ENCODE peak calls at places on chromosomes 7 and 10, in four cellular contexts. B, D, Y and M are unnamed samples.

GRCh38 chr10:29861811-29862505 is 197.4 kb downstream of the JCAD start:
- DNase-seq in D (no peak), B (no peak), Y (peak), M (no peak)

GRCh38 chr7:155090647-155091046 is 20.5 kb downstream of the HTR5A start:
- DNase-seq in Y (no peak), D (no peak), B (no peak), M (no peak)

GRCh38 chr7:101363734-101364374 is 1.2 kb downstream of the COL26A1 start:
- DNase-seq in D (no peak), B (peak), Y (peak), M (peak)

GRCh38 chr7:29102554-29103151 is 43.7 kb downstream of the CPVL start:
- DNase-seq in Y (peak), B (peak), D (no peak), M (peak)

GRCh38 chr7:127718325-127718724 is 66.3 kb downstream of the SND1 start:
- DNase-seq in Y (no peak), B (no peak), D (no peak), M (no peak)

GRCh38 chr10:112520864-112521263 is 73.8 kb downstream of the VTI1A start:
- DNase-seq in D (no peak), B (no peak), Y (no peak), M (no peak)

GRCh38 chr10:19789607-19790006 is 26.6 kb upstream of the PLXDC2 start:
- DNase-seq in D (no peak), B (no peak), Y (no peak), M (no peak)

GRCh38 chr10:112915590-112916572 is 34.2 kb upstream of the TCF7L2 start:
- DNase-seq in B (peak), D (peak), Y (no peak), M (peak)

GRCh38 chr10:18216482-18216881 is 76.3 kb downstream of the CACNB2 start:
- DNase-seq in D (no peak), Y (peak), B (peak), M (peak)

GRCh38 chr10:132539431-132539839 is 1.8 kb downstream of the INPP5A start:
- DNase-seq in Y (no peak), B (no peak), D (no peak), M (no peak)

GRCh38 chr10:79449181-79450146 is 4.0 kb upstream of the ZCCHC24 start:
- DNase-seq in D (no peak), B (no peak), Y (no peak), M (peak)

GRCh38 chr7:54342458-54342857 is 199.7 kb upstream of the VSTM2A start:
- DNase-seq in D (no peak), B (no peak), Y (no peak), M (no peak)

GRCh38 chr10:132708936-132709335 is 77.0 kb downstream of the NKX6-2 start:
- DNase-seq in B (no peak), Y (no peak), D (no peak), M (no peak)

GRCh38 chr7:123305840-123306375 is 106.1 kb upstream of the SLC13A1 start:
- DNase-seq in D (no peak), Y (no peak), B (no peak), M (no peak)

GRCh38 chr7:17485905-17486304 is 187.5 kb downstream of the AHR start:
- DNase-seq in Y (no peak), B (peak), D (no peak), M (no peak)

GRCh38 chr10:58531084-58531695 is 18.5 kb downstream of the BICC1 start:
- DNase-seq in D (peak), Y (peak), B (peak), M (peak)

GRCh38 chr10:24463683-24464426 is 254.9 kb downstream of the KIAA1217 start:
- DNase-seq in B (peak), Y (peak), D (no peak), M (no peak)

GRCh38 chr7:44064791-44065430 is 456 bp downstream of the PGAM2 start:
- DNase-seq in B (no peak), D (no peak), Y (no peak), M (no peak)

GRCh38 chr7:87876040-87876758 is at the start of the genes DBF4 and SLC25A40:
- DNase-seq in Y (peak), D (peak), B (peak), M (peak)

GRCh38 chr7:4959881-4960280 is 894 bp upstream of the MMD2 start:
- DNase-seq in B (no peak), D (no peak), Y (no peak), M (no peak)

GRCh38 chr7:54542920-54543539 is 855 bp downstream of the VSTM2A start:
- DNase-seq in Y (peak), D (no peak), B (peak), M (no peak)

GRCh38 chr10:32983333-32983909 is 25.4 kb upstream of the ITGB1 start:
- DNase-seq in D (no peak), Y (peak), B (peak), M (no peak)

GRCh38 chr10:129949411-129950335 is 14.4 kb downstream of the EBF3 start:
- DNase-seq in D (no peak), B (peak), Y (no peak), M (no peak)

GRCh38 chr7:930975-931758 is 23.3 kb downstream of the ADAP1 start:
- DNase-seq in B (no peak), D (no peak), Y (no peak), M (no peak)

GRCh38 chr7:156606135-156606534 is 34.4 kb upstream of the RNF32 start:
- DNase-seq in B (no peak), D (no peak), Y (no peak), M (no peak)

GRCh38 chr7:156606618-156607331 is 33.8 kb upstream of the RNF32 start:
- DNase-seq in D (no peak), Y (no peak), B (no peak), M (no peak)

GRCh38 chr7:156607332-156608175 is 33.0 kb upstream of the RNF32 start:
- DNase-seq in B (peak), Y (no peak), D (no peak), M (no peak)

GRCh38 chr7:156609010-156609877 is 31.3 kb upstream of the RNF32 start:
- DNase-seq in B (no peak), Y (peak), D (no peak), M (peak)

DNA sequence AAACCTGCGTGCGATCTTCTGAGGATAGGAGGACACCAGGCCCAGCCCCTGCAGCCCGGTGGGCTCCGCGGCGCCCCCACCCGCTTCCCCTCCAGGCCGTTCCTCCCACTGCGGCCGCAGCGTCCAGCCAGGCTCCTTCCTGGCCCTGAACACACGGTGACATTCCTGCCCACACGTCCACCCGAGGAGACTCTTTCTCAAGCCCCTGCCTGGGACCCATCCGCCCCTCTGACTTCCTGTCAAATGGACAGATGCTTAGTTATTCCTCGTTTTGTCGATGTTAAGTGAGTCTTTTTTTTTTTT is 32.4 kb upstream of the RNF32 start:
- DNase-seq in Y (peak), B (no peak), D (no peak), M (no peak)
- H3K27ac ChIP-seq in Y (no peak), B (no peak), D (no peak), M (no peak)

DNA sequence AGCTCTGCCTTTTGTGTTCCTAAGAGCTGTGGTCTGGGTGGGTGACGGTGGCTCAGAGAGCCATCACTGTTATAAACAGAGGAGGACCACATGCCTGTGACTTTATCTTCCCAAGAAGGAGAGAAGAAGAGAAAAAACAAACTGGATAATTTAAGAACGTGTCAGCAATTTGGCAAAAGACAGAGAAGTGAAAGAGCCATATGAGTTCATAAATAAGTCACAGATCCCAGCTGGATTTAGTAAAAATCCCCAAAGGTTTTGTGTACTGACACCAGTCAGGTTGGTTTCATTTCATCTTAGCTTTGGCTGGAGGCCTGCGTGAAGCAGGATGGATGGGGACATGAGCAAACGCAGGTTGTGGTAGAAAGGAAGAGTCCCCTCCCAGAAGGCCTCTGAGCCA is 120.7 kb downstream of the CXCL12 start:
- DNase-seq in B (peak), D (peak), Y (no peak), M (no peak)
- TF ChIP-seq FOS in B (no peak), D (no peak), Y (no peak), M (no peak)

GRCh38 chr7:137898839-137899681 is 52.3 kb upstream of the DGKI start:
- DNase-seq in B (peak), Y (peak), D (peak), M (peak)
- H3K27ac ChIP-seq in B (no peak), Y (no peak), D (peak), M (peak)

DNA sequence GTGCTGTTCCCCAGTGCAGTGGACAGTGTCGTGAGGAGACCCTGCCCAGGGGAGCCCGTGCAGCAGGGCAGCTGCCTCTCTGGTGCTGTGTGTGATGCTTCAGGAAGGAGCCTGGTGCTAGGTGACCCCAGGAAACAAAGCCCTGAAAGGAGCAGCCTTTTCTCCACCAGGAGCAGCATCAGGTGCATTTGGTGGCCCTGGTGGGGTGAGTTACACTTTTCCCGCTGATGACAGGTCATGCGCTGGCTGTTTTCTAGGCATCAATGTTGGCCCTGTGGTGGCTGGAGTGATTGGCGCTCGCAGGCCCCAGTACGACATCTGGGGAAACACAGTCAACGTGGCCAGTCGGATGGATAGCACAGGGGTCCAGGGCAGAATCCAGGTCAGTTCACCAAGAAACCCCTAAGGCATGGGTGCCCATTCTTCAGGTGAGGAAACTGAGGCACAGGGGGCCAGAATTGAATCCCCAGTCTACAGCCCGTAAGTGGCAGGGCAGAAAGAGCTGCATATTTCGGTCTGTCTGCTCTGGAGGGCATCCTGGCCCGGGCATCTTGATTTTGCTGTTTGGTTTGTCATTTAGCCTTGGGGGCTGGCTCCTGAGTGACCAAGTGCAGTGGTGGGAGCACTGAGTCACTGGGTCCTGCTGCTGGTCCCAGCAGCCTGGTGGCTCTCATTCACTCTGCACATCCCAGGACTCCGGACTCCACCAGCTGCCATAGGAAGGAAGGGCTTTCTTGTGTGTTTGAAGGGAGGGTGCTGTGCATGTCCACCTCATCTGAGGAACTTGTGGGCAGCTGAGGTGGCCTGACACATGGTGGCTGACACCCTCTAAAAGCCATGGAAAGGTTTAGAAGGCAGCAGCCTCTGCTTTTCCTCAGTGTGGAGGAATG is 136.3 kb downstream of the ADCY1 start:
- DNase-seq in Y (no peak), B (no peak), D (no peak), M (no peak)
- TF ChIP-seq FOS in Y (no peak), B (no peak), D (no peak), M (no peak)

DNA sequence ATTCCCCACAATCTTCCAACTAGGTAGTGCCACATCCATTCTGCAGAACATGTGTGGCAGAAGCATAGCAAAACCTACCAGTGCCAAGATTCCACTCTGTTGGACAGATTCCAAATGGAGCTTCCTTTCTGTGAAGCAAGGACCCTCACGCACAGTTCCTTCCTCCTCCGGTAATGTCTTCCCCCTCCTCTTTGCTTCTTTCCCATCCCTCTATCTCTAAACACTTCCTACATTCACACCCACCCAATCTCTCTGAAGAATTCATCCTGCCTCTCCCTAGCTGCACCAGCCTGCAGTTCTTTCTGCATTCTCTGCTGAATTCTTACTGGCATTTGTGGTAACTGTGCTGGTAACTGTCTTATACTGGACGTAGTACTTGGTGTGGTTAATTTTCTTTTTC is 124.9 kb downstream of the RNLS start:
- DNase-seq in D (no peak), B (no peak), Y (no peak), M (no peak)
- H3K27ac ChIP-seq in D (no peak), B (no peak), Y (no peak), M (no peak)

GRCh38 chr10:31583358-31583757 is 264.3 kb downstream of the ZEB1 start:
- DNase-seq in B (no peak), Y (no peak), D (no peak), M (no peak)

GRCh38 chr10:31584789-31585406 is 265.9 kb downstream of the ZEB1 start:
- DNase-seq in D (no peak), Y (no peak), B (no peak), M (no peak)

GRCh38 chr10:31587691-31588090 is 268.7 kb downstream of the ZEB1 start:
- DNase-seq in Y (no peak), B (no peak), D (no peak), M (no peak)

GRCh38 chr10:31584098-31584631 is 265.1 kb downstream of the ZEB1 start:
- DNase-seq in Y (no peak), D (no peak), B (no peak), M (no peak)

GRCh38 chr10:31586708-31587107 is 267.7 kb downstream of the ZEB1 start:
- DNase-seq in B (no peak), Y (no peak), D (no peak), M (no peak)
- TF ChIP-seq FOS in B (no peak), Y (no peak), D (no peak), M (no peak)

GRCh38 chr10:105206616-105207015 is 565.5 kb downstream of the SORCS3 start:
- DNase-seq in B (no peak), Y (no peak), D (no peak), M (no peak)

GRCh38 chr10:105207596-105207995 is 566.5 kb downstream of the SORCS3 start:
- DNase-seq in B (no peak), Y (no peak), D (no peak), M (no peak)

DNA sequence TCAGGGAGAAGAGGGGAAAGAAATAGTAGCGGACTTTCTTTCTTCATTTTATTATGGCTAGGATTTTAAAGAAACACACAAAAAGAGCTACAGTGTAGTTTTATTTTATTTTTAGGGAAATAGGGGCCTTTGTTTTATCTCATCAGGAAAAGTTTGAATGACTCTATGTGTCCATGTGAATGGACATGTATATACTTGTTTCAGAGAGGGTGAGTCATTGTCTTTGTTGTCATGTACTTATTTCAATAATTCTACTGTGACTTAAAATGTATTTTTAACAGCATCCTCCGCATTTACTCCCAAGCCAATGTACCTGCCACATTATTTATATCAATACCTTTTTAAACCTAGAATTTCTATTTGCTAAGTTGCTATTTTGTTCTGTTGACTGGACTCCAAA is 569.5 kb downstream of the SORCS3 start:
- DNase-seq in Y (no peak), D (no peak), B (no peak), M (no peak)
- H3K27ac ChIP-seq in Y (no peak), D (no peak), B (no peak), M (no peak)

GRCh38 chr7:37038706-37039105 is 314.4 kb upstream of the AOAH start:
- DNase-seq in B (no peak), D (no peak), Y (no peak), M (no peak)
- TF ChIP-seq FOS in B (no peak), D (no peak), Y (no peak), M (no peak)

GRCh38 chr7:6616854-6617643 is 1.6 kb downstream of the ZNF853 start:
- DNase-seq in Y (no peak), D (no peak), B (no peak), M (no peak)

GRCh38 chr7:6615853-6616555 is 594 bp downstream of the ZNF853 start:
- DNase-seq in B (no peak), D (no peak), Y (no peak), M (no peak)

GRCh38 chr7:6613706-6614105 is 1.7 kb upstream of the ZNF853 start:
- DNase-seq in B (no peak), Y (no peak), D (no peak), M (no peak)

GRCh38 chr7:6612819-6613218 is 2.6 kb upstream of the ZNF853 start:
- DNase-seq in D (no peak), Y (no peak), B (no peak), M (no peak)

GRCh38 chr7:6614941-6615737 is at the start of gene ZNF853:
- DNase-seq in Y (no peak), B (no peak), D (no peak), M (no peak)
- H3K27ac ChIP-seq in Y (no peak), B (no peak), D (no peak), M (no peak)